ENCODE peak calls at places on chromosome 5, in five cellular contexts. One of them, this sample, is unnamed.

GRCh38 chr5:122429545-122430327 is 117.7 kb downstream of the SNCAIP start:
- DNase-seq in Karpas-422: no peak
- DNase-seq in K562: no peak
- DNase-seq in H1: no peak
- DNase-seq in GM23248: no peak
- DNase-seq in this sample: peak; percentile 83

GRCh38 chr5:55908804-55909203 is 57.6 kb downstream of the IL31RA start:
- DNase-seq in Karpas-422: peak; percentile 27
- DNase-seq in K562: no peak
- DNase-seq in H1: no peak
- DNase-seq in GM23248: peak; percentile 27
- DNase-seq in this sample: no peak

GRCh38 chr5:44619875-44620610 is 188.7 kb upstream of the MRPS30 start:
- DNase-seq in Karpas-422: no peak
- DNase-seq in K562: no peak
- DNase-seq in H1: no peak
- DNase-seq in GM23248: peak; percentile 4
- DNase-seq in this sample: no peak

GRCh38 chr5:132006331-132007120 is 4.9 kb downstream of the ACSL6 start:
- DNase-seq in Karpas-422: no peak
- DNase-seq in K562: no peak
- DNase-seq in H1: no peak
- DNase-seq in GM23248: no peak
- DNase-seq in this sample: no peak

GRCh38 chr5:8329773-8330172 is 460.8 kb downstream of the MTRR start:
- DNase-seq in Karpas-422: no peak
- DNase-seq in K562: no peak
- DNase-seq in H1: no peak
- DNase-seq in GM23248: peak; percentile 68
- DNase-seq in this sample: no peak

GRCh38 chr5:88765798-88766197 is 117.2 kb downstream of the MEF2C start:
- DNase-seq in Karpas-422: no peak
- DNase-seq in K562: no peak
- DNase-seq in H1: no peak
- DNase-seq in GM23248: no peak
- DNase-seq in this sample: no peak

GRCh38 chr5:96468956-96469355 is 35.9 kb upstream of the PCSK1 start:
- DNase-seq in Karpas-422: no peak
- DNase-seq in K562: no peak
- DNase-seq in H1: no peak
- DNase-seq in GM23248: no peak
- DNase-seq in this sample: no peak

GRCh38 chr5:41955432-41956024 is 30.4 kb downstream of the FBXO4 start:
- DNase-seq in Karpas-422: no peak
- DNase-seq in K562: no peak
- DNase-seq in H1: no peak
- DNase-seq in GM23248: no peak
- DNase-seq in this sample: no peak

GRCh38 chr5:151454166-151454565 is 6.8 kb downstream of the SLC36A1 start:
- DNase-seq in Karpas-422: no peak
- DNase-seq in K562: no peak
- DNase-seq in H1: no peak
- DNase-seq in GM23248: no peak
- DNase-seq in this sample: no peak

GRCh38 chr5:151673421-151673820 is 13.3 kb downstream of the SPARC start:
- DNase-seq in Karpas-422: no peak
- DNase-seq in K562: no peak
- DNase-seq in H1: no peak
- DNase-seq in GM23248: no peak
- DNase-seq in this sample: no peak

GRCh38 chr5:113047234-113047633 is 70.6 kb downstream of the DCP2 start:
- DNase-seq in Karpas-422: no peak
- DNase-seq in K562: peak; percentile 40
- DNase-seq in H1: no peak
- DNase-seq in GM23248: peak; percentile 54
- DNase-seq in this sample: no peak

GRCh38 chr5:34582364-34582763 is 73.8 kb upstream of the RAI14 start:
- DNase-seq in Karpas-422: no peak
- DNase-seq in K562: no peak
- DNase-seq in H1: no peak
- DNase-seq in GM23248: no peak
- DNase-seq in this sample: peak; percentile 20

GRCh38 chr5:172901012-172901780 is 58.0 kb upstream of the RPL26L1 start:
- DNase-seq in Karpas-422: no peak
- DNase-seq in K562: peak; percentile 90
- DNase-seq in H1: no peak
- DNase-seq in GM23248: peak; percentile 76
- DNase-seq in this sample: no peak

GRCh38 chr5:33764786-33765185 is 127.0 kb downstream of the ADAMTS12 start:
- DNase-seq in Karpas-422: no peak
- DNase-seq in K562: no peak
- DNase-seq in H1: no peak
- DNase-seq in GM23248: no peak
- DNase-seq in this sample: no peak

GRCh38 chr5:75335952-75336624 is 932 bp upstream of the HMGCR start:
- DNase-seq in Karpas-422: peak; percentile 63
- DNase-seq in K562: peak; percentile 24
- DNase-seq in H1: no peak
- DNase-seq in GM23248: peak; percentile 92
- DNase-seq in this sample: no peak

GRCh38 chr5:110803467-110804326 is 64.9 kb downstream of the SLC25A46 start:
- DNase-seq in Karpas-422: no peak
- DNase-seq in K562: no peak
- DNase-seq in H1: no peak
- DNase-seq in GM23248: no peak
- DNase-seq in this sample: no peak

GRCh38 chr5:139146809-139147742 is 51.1 kb downstream of the SIL1 start:
- DNase-seq in Karpas-422: no peak
- DNase-seq in K562: no peak
- DNase-seq in H1: no peak
- DNase-seq in GM23248: no peak
- DNase-seq in this sample: no peak

GRCh38 chr5:175820230-175820629 is 51.1 kb upstream of the CPLX2 start:
- DNase-seq in Karpas-422: no peak
- DNase-seq in K562: no peak
- DNase-seq in H1: no peak
- DNase-seq in GM23248: no peak
- DNase-seq in this sample: no peak

GRCh38 chr5:181028032-181028819 is 11.8 kb upstream of the BTNL9 start:
- DNase-seq in Karpas-422: no peak
- DNase-seq in K562: peak; percentile 80
- DNase-seq in H1: peak; percentile 59
- DNase-seq in GM23248: no peak
- DNase-seq in this sample: peak; percentile 38

GRCh38 chr5:78236046-78236445 is 58.5 kb downstream of the AP3B1 start:
- DNase-seq in Karpas-422: no peak
- DNase-seq in K562: no peak
- DNase-seq in H1: no peak
- DNase-seq in GM23248: no peak
- DNase-seq in this sample: no peak

GRCh38 chr5:83527722-83528438 is 56.3 kb downstream of the VCAN start:
- DNase-seq in Karpas-422: no peak
- DNase-seq in K562: no peak
- DNase-seq in H1: no peak
- DNase-seq in GM23248: no peak
- DNase-seq in this sample: no peak

GRCh38 chr5:79107020-79107796 is 4.4 kb upstream of the BHMT start:
- DNase-seq in Karpas-422: no peak
- DNase-seq in K562: no peak
- DNase-seq in H1: no peak
- DNase-seq in GM23248: peak; percentile 47
- DNase-seq in this sample: no peak

GRCh38 chr5:79829260-79829659 is 139.6 kb downstream of the CMYA5 start:
- DNase-seq in Karpas-422: peak; percentile 71
- DNase-seq in K562: no peak
- DNase-seq in H1: peak; percentile 74
- DNase-seq in GM23248: peak; percentile 20
- DNase-seq in this sample: peak; percentile 71

GRCh38 chr5:174145821-174146220 is 100.3 kb downstream of the NSG2 start:
- DNase-seq in Karpas-422: no peak
- DNase-seq in K562: peak; percentile 20
- DNase-seq in H1: no peak
- DNase-seq in GM23248: peak; percentile 7
- DNase-seq in this sample: peak; percentile 65

DNA sequence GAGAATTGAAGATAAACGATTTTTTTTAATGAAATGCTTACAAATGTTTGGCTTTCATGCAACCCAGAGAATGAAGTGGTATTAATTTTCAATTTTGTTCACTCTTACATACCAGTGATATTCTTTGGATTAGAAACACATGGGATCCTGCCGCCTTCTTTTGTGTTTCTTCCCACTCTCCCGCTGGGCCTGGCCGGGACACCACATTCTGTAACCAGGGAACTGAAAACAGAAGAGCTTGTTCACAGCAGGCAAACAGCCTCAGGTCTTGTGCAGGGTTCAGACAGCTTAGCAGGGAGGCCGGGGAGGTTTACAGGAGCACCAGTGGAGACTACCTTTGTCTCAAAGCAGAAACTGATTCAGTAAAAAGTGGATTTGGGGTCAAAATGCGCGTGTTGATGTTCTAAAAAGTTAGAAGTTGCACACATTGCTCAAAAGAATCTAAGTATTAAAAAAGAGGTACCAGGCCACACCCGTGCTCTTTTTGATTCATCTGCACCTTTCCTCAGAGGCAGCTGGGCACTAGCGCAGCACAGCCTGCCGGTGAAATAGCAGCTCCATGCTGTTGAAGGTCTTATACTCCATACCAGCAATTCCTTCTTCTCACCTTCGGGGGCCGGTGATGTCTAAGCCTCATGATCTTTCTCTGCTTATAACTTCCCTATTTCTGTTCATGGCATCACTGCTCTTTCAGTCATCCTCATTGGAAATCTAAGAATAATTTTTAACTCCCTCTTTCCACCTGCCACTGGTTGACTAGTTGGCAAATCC is 67.1 kb downstream of the GRAMD2B start:
- DNase-seq in Karpas-422: no peak
- DNase-seq in K562: no peak
- DNase-seq in H1: no peak
- DNase-seq in GM23248: peak; percentile 66
- DNase-seq in this sample: peak; percentile 79
- H3K9ac ChIP-seq in Karpas-422: no peak overlapping the region
- H3K9ac ChIP-seq in K562: no peak overlapping the region
- H3K9ac ChIP-seq in H1: no peak overlapping the region
- H3K9ac ChIP-seq in GM23248: peak overlapping the region; percentile 48
- H3K9ac ChIP-seq in this sample: no peak overlapping the region

GRCh38 chr5:128708841-128709240 is 170.8 kb upstream of the FBN2 start:
- DNase-seq in Karpas-422: no peak
- DNase-seq in K562: no peak
- DNase-seq in H1: no peak
- DNase-seq in GM23248: no peak
- DNase-seq in this sample: no peak
- H2AFZ ChIP-seq in Karpas-422: no peak overlapping the region
- H2AFZ ChIP-seq in K562: no peak overlapping the region
- H2AFZ ChIP-seq in H1: peak overlapping the region; percentile 49
- H2AFZ ChIP-seq in GM23248: no peak overlapping the region
- H2AFZ ChIP-seq in this sample: no peak overlapping the region

GRCh38 chr5:115815693-115816225 is 700 bp downstream of the CDO1 start:
- DNase-seq in Karpas-422: no peak
- DNase-seq in K562: no peak
- DNase-seq in H1: peak; percentile 66
- DNase-seq in GM23248: peak; percentile 32
- DNase-seq in this sample: peak; percentile 69

GRCh38 chr5:115813719-115814118 is 2.7 kb downstream of the CDO1 start:
- DNase-seq in Karpas-422: no peak
- DNase-seq in K562: no peak
- DNase-seq in H1: no peak
- DNase-seq in GM23248: no peak
- DNase-seq in this sample: peak; percentile 2

GRCh38 chr5:115816226-115817042 is at the start of gene CDO1:
- DNase-seq in Karpas-422: no peak
- DNase-seq in K562: no peak
- DNase-seq in H1: peak; percentile 84
- DNase-seq in GM23248: peak; percentile 76
- DNase-seq in this sample: peak; percentile 80

GRCh38 chr5:115812372-115812771 is 4.1 kb downstream of the CDO1 start:
- DNase-seq in Karpas-422: no peak
- DNase-seq in K562: no peak
- DNase-seq in H1: no peak
- DNase-seq in GM23248: no peak
- DNase-seq in this sample: no peak

GRCh38 chr5:115815006-115815692 is 1.3 kb downstream of the CDO1 start:
- DNase-seq in Karpas-422: no peak
- DNase-seq in K562: no peak
- DNase-seq in H1: no peak
- DNase-seq in GM23248: no peak
- DNase-seq in this sample: no peak
- H3K9ac ChIP-seq in Karpas-422: no peak overlapping the region
- H3K9ac ChIP-seq in K562: no peak overlapping the region
- H3K9ac ChIP-seq in H1: no peak overlapping the region
- H3K9ac ChIP-seq in GM23248: no peak overlapping the region
- H3K9ac ChIP-seq in this sample: no peak overlapping the region

DNA sequence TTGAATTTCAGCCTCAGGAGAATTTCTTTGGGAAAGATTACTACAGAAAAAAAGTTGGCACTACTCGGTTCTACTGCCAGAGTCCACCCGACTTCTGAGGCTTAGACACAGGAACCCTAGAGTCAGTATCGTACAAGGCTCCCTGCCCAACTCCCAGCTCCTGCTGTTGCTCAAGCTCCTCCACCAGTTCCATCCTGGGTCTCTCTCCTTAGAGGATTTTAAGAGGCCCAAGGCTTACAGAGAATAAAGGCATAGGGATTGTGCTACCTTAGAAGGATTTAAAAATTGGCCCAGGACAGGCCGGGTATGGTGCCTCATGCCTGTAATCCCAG is 29.0 kb upstream of the SSBP2 start:
- DNase-seq in Karpas-422: no peak
- DNase-seq in K562: no peak
- DNase-seq in H1: no peak
- DNase-seq in GM23248: peak; percentile 24
- DNase-seq in this sample: no peak
- H2AFZ ChIP-seq in Karpas-422: peak overlapping the region; percentile 76
- H2AFZ ChIP-seq in K562: peak overlapping the region; percentile 95
- H2AFZ ChIP-seq in H1: no peak overlapping the region
- H2AFZ ChIP-seq in GM23248: peak overlapping the region; percentile 97
- H2AFZ ChIP-seq in this sample: no peak overlapping the region

GRCh38 chr5:177364159-177364962 is 6.6 kb downstream of the RGS14 start:
- DNase-seq in Karpas-422: no peak
- DNase-seq in K562: no peak
- DNase-seq in H1: no peak
- DNase-seq in GM23248: peak; percentile 45
- DNase-seq in this sample: no peak
- H3K9ac ChIP-seq in Karpas-422: no peak overlapping the region
- H3K9ac ChIP-seq in K562: peak overlapping the region; percentile 49
- H3K9ac ChIP-seq in H1: no peak overlapping the region
- H3K9ac ChIP-seq in GM23248: no peak overlapping the region
- H3K9ac ChIP-seq in this sample: no peak overlapping the region

DNA sequence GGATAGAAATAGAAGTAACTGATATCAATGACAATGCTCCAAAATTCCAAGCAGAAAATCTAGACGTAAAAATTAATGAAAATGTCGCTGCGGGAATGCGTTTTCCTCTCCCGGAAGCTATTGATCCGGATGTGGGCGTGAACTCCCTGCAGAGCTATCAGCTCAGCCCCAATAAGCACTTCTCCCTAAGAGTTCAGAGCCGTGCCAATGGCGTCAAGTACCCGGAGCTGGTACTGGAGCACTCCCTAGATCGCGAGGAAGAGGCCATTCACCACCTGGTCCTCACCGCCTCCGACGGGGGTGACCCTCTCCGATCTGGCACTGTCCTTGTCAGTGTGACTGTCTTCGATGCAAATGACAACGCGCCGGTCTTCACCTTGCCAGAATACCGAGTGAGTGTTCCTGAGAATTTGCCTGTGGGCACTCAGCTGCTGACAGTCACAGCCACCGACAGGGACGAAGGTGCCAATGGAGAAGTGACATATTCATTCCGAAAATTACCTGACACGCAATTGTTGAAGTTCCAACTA is 818 bp downstream of the PCDHGA10 start:
- DNase-seq in Karpas-422: no peak
- DNase-seq in K562: no peak
- DNase-seq in H1: peak; percentile 39
- DNase-seq in GM23248: no peak
- DNase-seq in this sample: no peak
- H2AFZ ChIP-seq in Karpas-422: no peak overlapping the region
- H2AFZ ChIP-seq in K562: peak overlapping the region; percentile 69
- H2AFZ ChIP-seq in H1: peak overlapping the region; percentile 21
- H2AFZ ChIP-seq in GM23248: peak overlapping the region; percentile 87
- H2AFZ ChIP-seq in this sample: no peak overlapping the region